ENCODE peak calls at places on chromosomes 11 and 22, in six cellular contexts. One of them, this sample, is unnamed.

GRCh38 chr11:15903246-15903645 is 453.1 kb downstream of the SOX6 start:
- DNase-seq in fibroblast of lung: no peak
- DNase-seq in astrocyte of the spinal cord: no peak
- DNase-seq in Panc1: no peak
- DNase-seq in heart left ventricle: no peak
- DNase-seq in lower lobe of right lung: no peak
- DNase-seq in this sample: no peak

GRCh38 chr22:31084811-31085492 is 3.8 kb downstream of the SMTN start:
- DNase-seq in fibroblast of lung: peak
- DNase-seq in astrocyte of the spinal cord: peak
- DNase-seq in Panc1: no peak
- DNase-seq in heart left ventricle: peak
- DNase-seq in lower lobe of right lung: peak
- DNase-seq in this sample: peak

GRCh38 chr11:105960252-105961245 is 61.5 kb downstream of the MSANTD4 start:
- DNase-seq in fibroblast of lung: no peak
- DNase-seq in astrocyte of the spinal cord: no peak
- DNase-seq in Panc1: no peak
- DNase-seq in heart left ventricle: no peak
- DNase-seq in lower lobe of right lung: no peak
- DNase-seq in this sample: no peak

GRCh38 chr11:125070699-125071254 is 7.7 kb downstream of the SLC37A2 start:
- DNase-seq in fibroblast of lung: peak
- DNase-seq in astrocyte of the spinal cord: peak
- DNase-seq in Panc1: no peak
- DNase-seq in heart left ventricle: peak
- DNase-seq in lower lobe of right lung: peak
- DNase-seq in this sample: peak

GRCh38 chr11:76701701-76702100 is 31.2 kb upstream of the LRRC32 start:
- DNase-seq in fibroblast of lung: peak
- DNase-seq in astrocyte of the spinal cord: peak
- DNase-seq in Panc1: no peak
- DNase-seq in heart left ventricle: no peak
- DNase-seq in lower lobe of right lung: no peak
- DNase-seq in this sample: no peak

GRCh38 chr22:29092243-29092642 is 19.4 kb downstream of the KREMEN1 start:
- DNase-seq in fibroblast of lung: no peak
- DNase-seq in astrocyte of the spinal cord: no peak
- DNase-seq in Panc1: no peak
- DNase-seq in heart left ventricle: no peak
- DNase-seq in lower lobe of right lung: no peak
- DNase-seq in this sample: no peak

GRCh38 chr22:43110444-43110926 is at the start of gene BIK:
- DNase-seq in fibroblast of lung: no peak
- DNase-seq in astrocyte of the spinal cord: no peak
- DNase-seq in Panc1: no peak
- DNase-seq in heart left ventricle: peak
- DNase-seq in lower lobe of right lung: peak
- DNase-seq in this sample: no peak

GRCh38 chr11:77278595-77279506 is 22.6 kb downstream of the GDPD4 start:
- DNase-seq in fibroblast of lung: peak
- DNase-seq in astrocyte of the spinal cord: peak
- DNase-seq in Panc1: no peak
- DNase-seq in heart left ventricle: no peak
- DNase-seq in lower lobe of right lung: no peak
- DNase-seq in this sample: no peak

GRCh38 chr11:63553759-63554158 is 9.4 kb downstream of the PLAAT2 start:
- DNase-seq in fibroblast of lung: peak
- DNase-seq in astrocyte of the spinal cord: no peak
- DNase-seq in Panc1: no peak
- DNase-seq in heart left ventricle: no peak
- DNase-seq in lower lobe of right lung: no peak
- DNase-seq in this sample: peak

GRCh38 chr11:8092587-8093424 is 11.8 kb downstream of the TUB start:
- DNase-seq in fibroblast of lung: peak
- DNase-seq in astrocyte of the spinal cord: peak
- DNase-seq in Panc1: no peak
- DNase-seq in heart left ventricle: peak
- DNase-seq in lower lobe of right lung: peak
- DNase-seq in this sample: peak

GRCh38 chr22:32587449-32587848 is 112.8 kb downstream of the FBXO7 start:
- DNase-seq in fibroblast of lung: peak
- DNase-seq in astrocyte of the spinal cord: peak
- DNase-seq in Panc1: no peak
- DNase-seq in heart left ventricle: peak
- DNase-seq in lower lobe of right lung: no peak
- DNase-seq in this sample: no peak

GRCh38 chr11:69703711-69704507 is at the start of gene FGF19:
- DNase-seq in fibroblast of lung: no peak
- DNase-seq in astrocyte of the spinal cord: no peak
- DNase-seq in Panc1: no peak
- DNase-seq in heart left ventricle: no peak
- DNase-seq in lower lobe of right lung: no peak
- DNase-seq in this sample: no peak

GRCh38 chr11:122637538-122637937 is 18.0 kb upstream of the UBASH3B start:
- DNase-seq in fibroblast of lung: no peak
- DNase-seq in astrocyte of the spinal cord: no peak
- DNase-seq in Panc1: no peak
- DNase-seq in heart left ventricle: no peak
- DNase-seq in lower lobe of right lung: no peak
- DNase-seq in this sample: no peak

GRCh38 chr11:223026-223789 is 12.9 kb downstream of the SIRT3 start:
- DNase-seq in fibroblast of lung: no peak
- DNase-seq in astrocyte of the spinal cord: no peak
- DNase-seq in Panc1: no peak
- DNase-seq in heart left ventricle: no peak
- DNase-seq in lower lobe of right lung: no peak
- DNase-seq in this sample: no peak

GRCh38 chr11:61163714-61164609 is 2.7 kb upstream of the VPS37C start:
- DNase-seq in fibroblast of lung: no peak
- DNase-seq in astrocyte of the spinal cord: no peak
- DNase-seq in Panc1: no peak
- DNase-seq in heart left ventricle: peak
- DNase-seq in lower lobe of right lung: peak
- DNase-seq in this sample: no peak

GRCh38 chr11:74321487-74322188 is 10.2 kb upstream of the P4HA3 start:
- DNase-seq in fibroblast of lung: peak
- DNase-seq in astrocyte of the spinal cord: peak
- DNase-seq in Panc1: no peak
- DNase-seq in heart left ventricle: no peak
- DNase-seq in lower lobe of right lung: no peak
- DNase-seq in this sample: no peak

GRCh38 chr11:32090774-32091370 is at the start of gene RCN1:
- DNase-seq in fibroblast of lung: peak
- DNase-seq in astrocyte of the spinal cord: peak
- DNase-seq in Panc1: no peak
- DNase-seq in heart left ventricle: peak
- DNase-seq in lower lobe of right lung: peak
- DNase-seq in this sample: no peak

GRCh38 chr11:44203270-44204043 is 106.5 kb downstream of the ALX4 start:
- DNase-seq in fibroblast of lung: no peak
- DNase-seq in astrocyte of the spinal cord: no peak
- DNase-seq in Panc1: no peak
- DNase-seq in heart left ventricle: peak
- DNase-seq in lower lobe of right lung: no peak
- DNase-seq in this sample: no peak

GRCh38 chr11:11980841-11981308 is 27.6 kb downstream of the DKK3 start:
- DNase-seq in fibroblast of lung: peak
- DNase-seq in astrocyte of the spinal cord: peak
- DNase-seq in Panc1: no peak
- DNase-seq in heart left ventricle: no peak
- DNase-seq in lower lobe of right lung: no peak
- DNase-seq in this sample: no peak

GRCh38 chr22:17235149-17235655 is 16.0 kb upstream of the ADA2 start:
- DNase-seq in fibroblast of lung: no peak
- DNase-seq in astrocyte of the spinal cord: no peak
- DNase-seq in Panc1: no peak
- DNase-seq in heart left ventricle: no peak
- DNase-seq in lower lobe of right lung: peak
- DNase-seq in this sample: no peak

GRCh38 chr22:17235861-17236260 is 16.6 kb upstream of the ADA2 start:
- DNase-seq in fibroblast of lung: no peak
- DNase-seq in astrocyte of the spinal cord: no peak
- DNase-seq in Panc1: no peak
- DNase-seq in heart left ventricle: no peak
- DNase-seq in lower lobe of right lung: no peak
- DNase-seq in this sample: no peak

GRCh38 chr22:17233348-17234043 is 14.3 kb upstream of the ADA2 start:
- DNase-seq in fibroblast of lung: no peak
- DNase-seq in astrocyte of the spinal cord: no peak
- DNase-seq in Panc1: no peak
- DNase-seq in heart left ventricle: no peak
- DNase-seq in lower lobe of right lung: no peak
- DNase-seq in this sample: no peak

GRCh38 chr22:17232406-17232805 is 13.2 kb upstream of the ADA2 start:
- DNase-seq in fibroblast of lung: no peak
- DNase-seq in astrocyte of the spinal cord: no peak
- DNase-seq in Panc1: no peak
- DNase-seq in heart left ventricle: no peak
- DNase-seq in lower lobe of right lung: no peak
- DNase-seq in this sample: no peak

DNA sequence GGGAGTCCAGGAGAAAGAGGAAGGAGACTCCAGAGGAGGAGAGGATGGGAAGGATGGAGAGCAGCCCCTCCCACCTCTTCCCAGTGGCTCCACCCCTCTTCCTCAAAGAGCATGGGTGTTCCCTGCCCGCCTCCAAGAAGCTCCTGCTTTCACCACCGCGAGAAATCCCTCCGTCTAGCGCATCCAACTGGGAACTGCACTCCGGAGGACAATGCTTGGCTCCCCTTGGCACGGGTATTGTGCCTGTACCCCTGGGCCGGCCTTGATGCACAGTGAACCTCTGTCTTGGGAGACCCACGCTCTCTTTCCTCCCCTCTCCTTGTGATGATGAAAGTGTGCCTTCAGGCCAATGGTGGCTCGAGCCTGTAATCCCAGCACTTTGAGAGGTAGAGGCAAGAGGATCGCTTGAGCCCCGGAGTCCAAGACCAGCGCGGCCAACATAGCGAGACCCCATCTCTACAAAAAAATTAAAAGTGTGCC is 14.9 kb upstream of the ADA2 start:
- DNase-seq in fibroblast of lung: peak
- DNase-seq in astrocyte of the spinal cord: no peak
- DNase-seq in Panc1: no peak
- DNase-seq in heart left ventricle: no peak
- DNase-seq in lower lobe of right lung: peak
- DNase-seq in this sample: no peak
- TF ChIP-seq CTCF in fibroblast of lung: no peak
- TF ChIP-seq CTCF in astrocyte of the spinal cord: peak
- TF ChIP-seq CTCF in Panc1: no peak
- TF ChIP-seq CTCF in heart left ventricle: no peak
- TF ChIP-seq CTCF in lower lobe of right lung: no peak
- TF ChIP-seq CTCF in this sample: no peak

DNA sequence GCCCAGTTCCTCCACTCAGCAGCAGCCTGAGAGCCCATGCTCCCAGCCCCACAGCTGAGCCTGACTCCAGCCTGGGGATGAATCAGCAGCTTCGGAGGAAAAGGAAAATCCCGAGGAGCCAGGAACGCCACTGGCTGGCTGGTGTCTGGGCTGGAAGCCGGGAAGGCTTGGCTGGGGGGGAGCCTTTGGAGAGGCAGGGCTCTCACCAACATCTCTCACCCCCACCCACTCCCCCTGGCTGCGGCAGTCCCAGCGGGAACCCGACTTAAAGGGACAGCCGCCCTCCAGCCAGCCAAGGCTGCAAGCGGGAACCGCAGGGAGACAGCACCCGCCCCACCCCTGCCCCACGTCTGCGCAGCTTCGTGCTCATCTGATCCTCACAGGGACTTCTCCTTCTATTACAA is 28.4 kb downstream of the KIAA0930 start:
- DNase-seq in fibroblast of lung: peak
- DNase-seq in astrocyte of the spinal cord: peak
- DNase-seq in Panc1: no peak
- DNase-seq in heart left ventricle: peak
- DNase-seq in lower lobe of right lung: peak
- DNase-seq in this sample: no peak
- H3K4me3 ChIP-seq in fibroblast of lung: peak
- H3K4me3 ChIP-seq in astrocyte of the spinal cord: peak
- H3K4me3 ChIP-seq in Panc1: peak
- H3K4me3 ChIP-seq in heart left ventricle: peak
- H3K4me3 ChIP-seq in lower lobe of right lung: peak
- H3K4me3 ChIP-seq in this sample: no peak

DNA sequence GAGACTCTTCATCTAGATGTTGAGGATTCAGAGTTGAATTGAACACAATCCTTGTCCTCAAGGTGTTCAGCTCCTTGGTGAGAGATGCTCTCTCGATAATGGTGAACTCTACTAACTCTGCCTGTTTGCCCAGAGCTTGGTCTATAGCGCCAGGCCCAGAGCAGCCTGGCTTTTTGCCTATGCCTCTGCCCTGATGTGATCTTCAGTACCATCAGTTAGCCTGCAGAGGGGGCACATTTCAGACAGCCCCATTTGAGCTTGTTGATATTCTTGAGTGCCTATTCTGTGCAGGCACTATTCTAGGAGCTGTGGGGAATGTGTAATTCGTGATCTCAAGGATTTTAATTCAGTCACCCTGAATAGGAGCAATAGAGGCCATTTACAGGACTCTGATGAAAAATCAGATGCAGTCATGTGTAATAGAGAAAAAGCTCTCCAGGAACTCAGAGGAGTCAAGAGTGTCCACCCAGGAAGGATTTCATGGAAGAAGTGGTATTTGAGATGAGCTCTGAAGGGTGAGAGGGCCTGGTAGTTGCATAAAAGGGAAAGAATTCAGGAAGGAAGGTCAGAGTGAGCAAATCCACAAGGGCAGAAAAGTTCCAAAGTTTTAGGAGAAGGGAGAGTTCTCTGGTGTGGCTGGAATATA is 19.3 kb downstream of the GTPBP1 start:
- DNase-seq in fibroblast of lung: no peak
- DNase-seq in astrocyte of the spinal cord: peak
- DNase-seq in Panc1: no peak
- DNase-seq in heart left ventricle: peak
- DNase-seq in lower lobe of right lung: no peak
- DNase-seq in this sample: no peak
- TF ChIP-seq CTCF in fibroblast of lung: peak
- TF ChIP-seq CTCF in astrocyte of the spinal cord: peak
- TF ChIP-seq CTCF in Panc1: peak
- TF ChIP-seq CTCF in heart left ventricle: peak
- TF ChIP-seq CTCF in lower lobe of right lung: peak
- TF ChIP-seq CTCF in this sample: peak

DNA sequence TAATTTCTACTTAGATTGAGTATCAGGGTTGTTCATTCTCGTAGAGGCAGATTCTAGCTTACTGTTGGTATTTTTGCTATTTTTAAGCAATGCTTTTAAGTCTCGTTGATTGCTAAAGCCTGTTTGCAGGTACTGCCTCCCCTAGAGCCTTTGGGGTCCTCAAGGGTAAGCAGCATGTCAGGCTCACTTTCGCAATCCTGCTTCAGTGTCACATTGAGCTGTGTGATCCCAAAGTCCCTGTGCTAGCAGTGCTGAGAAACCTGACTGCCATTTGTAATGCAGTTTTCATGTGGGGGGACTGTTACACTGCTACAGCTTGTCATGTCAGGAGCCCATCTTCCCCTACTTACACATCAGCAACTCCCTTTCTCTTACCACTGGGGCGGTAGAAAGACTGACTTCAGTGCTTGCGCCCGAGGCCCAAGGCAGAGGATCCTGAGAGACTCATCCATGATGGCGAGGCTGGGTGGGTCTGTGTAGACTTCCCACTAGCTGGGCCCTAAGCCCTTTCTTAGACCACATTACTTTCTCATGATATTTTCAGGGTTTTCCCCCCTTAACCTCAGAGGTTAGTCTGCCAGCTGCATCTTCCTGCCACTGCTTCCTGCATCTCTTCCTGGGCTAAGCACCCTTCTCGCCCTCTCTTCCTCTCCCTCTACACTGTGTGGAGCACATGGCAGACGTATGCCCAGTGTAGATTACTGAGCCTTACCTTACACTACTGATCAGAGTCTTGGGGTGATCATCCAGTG is 40.8 kb upstream of the ST14 start:
- DNase-seq in fibroblast of lung: no peak
- DNase-seq in astrocyte of the spinal cord: no peak
- DNase-seq in Panc1: no peak
- DNase-seq in heart left ventricle: no peak
- DNase-seq in lower lobe of right lung: no peak
- DNase-seq in this sample: no peak
- H3K4me3 ChIP-seq in fibroblast of lung: no peak
- H3K4me3 ChIP-seq in astrocyte of the spinal cord: no peak
- H3K4me3 ChIP-seq in Panc1: no peak
- H3K4me3 ChIP-seq in heart left ventricle: no peak
- H3K4me3 ChIP-seq in lower lobe of right lung: no peak
- H3K4me3 ChIP-seq in this sample: no peak

This sample was measured in GM12864.